ENCODE peak calls at places on chromosomes 3 and 15, in four cellular contexts. D is hepatocyte, T is AG04449, S is ovary. K is an unnamed sample.

GRCh38 chr15:27353837-27354236 is 382.9 kb downstream of the GABRG3 start:
- DNase-seq in S (no peak), D (peak), T (no peak), K (no peak)

GRCh38 chr15:66400351-66400774 is 13.7 kb downstream of the MAP2K1 start:
- DNase-seq in S (no peak), D (no peak), T (no peak), K (no peak)

GRCh38 chr3:171351676-171352075 is 108.5 kb downstream of the TNIK start:
- DNase-seq in S (no peak), D (no peak), T (peak), K (peak)

GRCh38 chr15:58517682-58518525 is 86.1 kb downstream of the LIPC start:
- DNase-seq in T (no peak), S (no peak), D (no peak), K (no peak)

GRCh38 chr3:195214381-195214780 is 56.6 kb downstream of the XXYLT1 start:
- DNase-seq in T (no peak), S (no peak), D (no peak), K (no peak)

GRCh38 chr3:180594631-180595348 is 7.2 kb upstream of the TTC14 start:
- DNase-seq in S (no peak), D (no peak), T (peak), K (peak)

GRCh38 chr3:134291300-134292254 is 40.9 kb upstream of the RYK start:
- DNase-seq in D (peak), S (peak), T (peak), K (peak)

GRCh38 chr3:95609411-95609810 is 1205.0 kb upstream of the EPHA6 start:
- DNase-seq in T (no peak), D (no peak), S (no peak), K (no peak)

GRCh38 chr15:70447081-70447480 is 316.3 kb downstream of the UACA start:
- DNase-seq in S (no peak), T (no peak), D (no peak), K (no peak)

GRCh38 chr3:131282379-131282778 is 99.2 kb upstream of the NUDT16 start:
- DNase-seq in D (no peak), T (no peak), S (no peak), K (no peak)

GRCh38 chr3:17307482-17307881 is 422.7 kb downstream of the PLCL2 start:
- DNase-seq in T (no peak), S (no peak), D (no peak), K (peak)

GRCh38 chr3:71658131-71658530 is 67.1 kb downstream of the EIF4E3 start:
- DNase-seq in S (peak), D (peak), T (no peak), K (peak)

GRCh38 chr3:58168498-58168897 is 42.3 kb downstream of the DNASE1L3 start:
- DNase-seq in T (no peak), D (no peak), S (no peak), K (no peak)

GRCh38 chr15:83365370-83365938 is 81.0 kb upstream of the BNC1 start:
- DNase-seq in S (peak), T (peak), D (peak), K (peak)

GRCh38 chr3:51137715-51138114 is 247.4 kb upstream of the MANF start:
- DNase-seq in D (no peak), S (no peak), T (no peak), K (no peak)

GRCh38 chr3:192130534-192131132 is 596.7 kb downstream of the FGF12 start:
- DNase-seq in S (no peak), T (no peak), D (peak), K (peak)

GRCh38 chr3:182172534-182172933 is 460.8 kb downstream of the SOX2 start:
- DNase-seq in D (no peak), T (no peak), S (no peak), K (no peak)

GRCh38 chr15:39580630-39581500 is at the start of gene THBS1:
- DNase-seq in S (peak), T (peak), D (peak), K (peak)

GRCh38 chr15:39581501-39582285 is 814 bp downstream of the THBS1 start:
- DNase-seq in T (peak), S (peak), D (peak), K (peak)

GRCh38 chr15:39580117-39580629 is 706 bp upstream of the THBS1 start:
- DNase-seq in D (peak), S (peak), T (peak), K (peak)

GRCh38 chr15:39579487-39580116 is 1.3 kb upstream of the THBS1 start:
- DNase-seq in S (peak), T (peak), D (peak), K (peak)

GRCh38 chr15:39578851-39579486 is 1.9 kb upstream of the THBS1 start:
- DNase-seq in T (no peak), D (no peak), S (no peak), K (no peak)
- H3K4me3 ChIP-seq in T (peak), D (no peak), S (peak), K (peak)

GRCh38 chr3:158766364-158766763 is 34.1 kb upstream of the RARRES1 start:
- DNase-seq in D (no peak), S (no peak), T (no peak), K (no peak)

GRCh38 chr3:158761350-158761749 is 29.1 kb upstream of the RARRES1 start:
- DNase-seq in D (no peak), S (no peak), T (no peak), K (no peak)

GRCh38 chr3:158762701-158763100 is 30.4 kb upstream of the RARRES1 start:
- DNase-seq in T (no peak), D (no peak), S (no peak), K (peak)

GRCh38 chr3:158765518-158766205 is 33.4 kb upstream of the RARRES1 start:
- DNase-seq in D (no peak), T (no peak), S (no peak), K (no peak)

DNA sequence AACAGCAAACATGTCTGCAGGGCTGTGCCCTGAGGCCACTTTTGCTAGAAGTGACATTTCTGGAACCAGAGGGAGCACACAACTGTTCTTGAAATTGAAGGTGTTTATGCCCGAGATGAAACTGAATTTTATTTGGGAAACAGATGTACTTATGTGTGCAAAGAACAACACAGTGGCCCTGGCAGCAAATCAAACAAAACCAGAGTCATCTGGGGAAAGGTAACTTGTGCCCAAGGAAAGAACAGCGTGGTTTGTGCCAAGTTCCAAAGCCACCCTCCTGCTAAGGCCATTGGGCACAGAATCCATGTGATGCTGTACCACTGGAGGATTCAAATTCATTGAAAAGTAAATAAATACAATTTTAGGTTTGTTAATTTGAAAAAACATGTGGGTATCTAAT is 31.2 kb upstream of the RARRES1 start:
- DNase-seq in S (no peak), D (no peak), T (no peak), K (no peak)
- TF ChIP-seq CTCF in S (no peak), D (no peak), T (no peak), K (no peak)

DNA sequence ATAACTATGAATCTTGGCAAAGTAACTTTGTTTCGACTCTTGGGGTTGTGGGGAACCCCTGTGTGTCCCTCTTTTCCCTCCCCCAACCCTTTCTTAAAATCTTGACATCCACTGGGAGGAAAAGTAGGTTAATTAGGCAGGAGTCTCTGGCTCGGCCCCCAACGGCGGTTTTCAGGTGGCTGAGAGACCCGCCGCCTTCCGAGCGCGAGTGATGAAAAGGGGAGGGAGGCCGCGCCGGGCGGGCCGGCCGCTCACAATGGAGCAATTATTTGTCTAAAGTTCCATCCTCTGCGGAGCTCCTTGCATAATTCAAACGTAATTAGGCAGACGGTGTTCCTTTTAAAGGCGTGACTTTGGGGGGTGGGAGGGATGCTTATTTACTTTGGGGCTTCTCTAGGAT is 51.7 kb downstream of the ZIC4 start:
- DNase-seq in S (no peak), T (no peak), D (no peak), K (no peak)
- H3K4me3 ChIP-seq in S (no peak), T (no peak), D (no peak), K (no peak)

GRCh38 chr3:42582474-42583070 is 805 bp upstream of the SEC22C start:
- DNase-seq in T (no peak), D (no peak), S (no peak), K (no peak)
- TF ChIP-seq CTCF in T (no peak), D (no peak), S (no peak), K (no peak)

DNA sequence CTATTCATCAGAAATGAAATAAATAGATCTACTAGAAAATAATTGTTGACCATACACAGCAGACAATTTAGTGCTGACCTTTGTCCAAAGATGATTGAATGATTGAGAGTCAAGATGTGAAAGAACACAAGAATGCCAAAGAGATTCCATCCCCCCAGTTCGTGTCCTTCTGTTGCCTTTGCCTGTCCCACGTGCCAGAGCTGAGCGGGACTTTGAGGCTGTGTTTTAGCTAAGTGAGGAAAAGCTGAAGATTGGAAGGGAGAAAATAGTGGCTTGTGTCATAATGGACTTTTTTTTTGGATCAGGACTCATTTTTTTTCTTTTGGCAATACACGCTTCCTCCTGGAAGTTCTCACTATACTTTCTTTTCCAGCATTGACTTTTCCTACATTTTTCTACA is 206.6 kb upstream of the MDFIC2 start:
- DNase-seq in D (no peak), S (no peak), T (no peak), K (no peak)
- H3K4me3 ChIP-seq in D (no peak), S (no peak), T (no peak), K (no peak)

GRCh38 chr3:72666444-72666755 is 181.8 kb downstream of the SHQ1 start:
- DNase-seq in T (no peak), S (no peak), D (no peak), K (no peak)
- TF ChIP-seq CTCF in T (no peak), S (no peak), D (no peak), K (no peak)

K was measured in cardiac fibroblast.